ENCODE peak calls at places on chromosomes 1 and 21, in seven cellular contexts. T is HCT116, O is A549, G is IMR-90, Z is H1, W is HepG2, N is K562. D is an unnamed sample.

GRCh38 chr21:38380391-38381137 is 117.7 kb downstream of the ERG start:
- DNase-seq in T (no peak), O (peak), G (peak), Z (no peak), W (no peak), N (no peak), D (no peak)

GRCh38 chr1:206706298-206706791 is 21.6 kb downstream of the MAPKAPK2 start:
- DNase-seq in T (no peak), O (no peak), G (peak), Z (no peak), W (no peak), N (no peak), D (no peak)

GRCh38 chr1:20640183-20640597 is 6.9 kb downstream of the PINK1 start:
- DNase-seq in T (peak), O (peak), G (peak), Z (no peak), W (peak), N (peak), D (peak)

GRCh38 chr1:152442765-152443164 is 28.7 kb upstream of the CRNN start:
- DNase-seq in T (no peak), O (no peak), G (no peak), Z (no peak), W (no peak), N (no peak), D (no peak)

GRCh38 chr1:233635765-233636502 is 22.0 kb downstream of the KCNK1 start:
- DNase-seq in T (peak), O (no peak), G (peak), Z (no peak), W (no peak), N (peak), D (no peak)

GRCh38 chr1:206503591-206504362 is 3.6 kb upstream of the RASSF5 start:
- DNase-seq in T (peak), O (no peak), G (peak), Z (no peak), W (peak), N (peak), D (peak)

GRCh38 chr1:219555802-219556201 is 57.1 kb downstream of the ZC3H11B start:
- DNase-seq in T (no peak), O (peak), G (peak), Z (no peak), W (no peak), N (no peak), D (no peak)

GRCh38 chr1:232183266-232183800 is 446.6 kb downstream of the SIPA1L2 start:
- DNase-seq in T (no peak), O (no peak), G (no peak), Z (no peak), W (no peak), N (no peak), D (no peak)

GRCh38 chr1:23403038-23403336 is 21.6 kb downstream of the TCEA3 start:
- DNase-seq in T (peak), O (peak), G (peak), Z (no peak), W (no peak), N (peak), D (no peak)

GRCh38 chr1:74799119-74799518 is 66.2 kb downstream of the TYW3 start:
- DNase-seq in T (no peak), O (no peak), G (no peak), Z (no peak), W (no peak), N (no peak), D (no peak)

GRCh38 chr1:178912597-178912996 is 41.7 kb upstream of the ANGPTL1 start:
- DNase-seq in T (no peak), O (no peak), G (peak), Z (no peak), W (no peak), N (no peak), D (no peak)

GRCh38 chr1:178918955-178919354 is 48.1 kb upstream of the ANGPTL1 start:
- DNase-seq in T (no peak), O (no peak), G (no peak), Z (no peak), W (peak), N (no peak), D (no peak)

GRCh38 chr1:178919581-178919980 is 48.7 kb upstream of the ANGPTL1 start:
- DNase-seq in T (no peak), O (no peak), G (no peak), Z (no peak), W (peak), N (no peak), D (no peak)

GRCh38 chr1:178918328-178918727 is 47.5 kb upstream of the ANGPTL1 start:
- DNase-seq in T (no peak), O (no peak), G (no peak), Z (no peak), W (no peak), N (no peak), D (no peak)

DNA sequence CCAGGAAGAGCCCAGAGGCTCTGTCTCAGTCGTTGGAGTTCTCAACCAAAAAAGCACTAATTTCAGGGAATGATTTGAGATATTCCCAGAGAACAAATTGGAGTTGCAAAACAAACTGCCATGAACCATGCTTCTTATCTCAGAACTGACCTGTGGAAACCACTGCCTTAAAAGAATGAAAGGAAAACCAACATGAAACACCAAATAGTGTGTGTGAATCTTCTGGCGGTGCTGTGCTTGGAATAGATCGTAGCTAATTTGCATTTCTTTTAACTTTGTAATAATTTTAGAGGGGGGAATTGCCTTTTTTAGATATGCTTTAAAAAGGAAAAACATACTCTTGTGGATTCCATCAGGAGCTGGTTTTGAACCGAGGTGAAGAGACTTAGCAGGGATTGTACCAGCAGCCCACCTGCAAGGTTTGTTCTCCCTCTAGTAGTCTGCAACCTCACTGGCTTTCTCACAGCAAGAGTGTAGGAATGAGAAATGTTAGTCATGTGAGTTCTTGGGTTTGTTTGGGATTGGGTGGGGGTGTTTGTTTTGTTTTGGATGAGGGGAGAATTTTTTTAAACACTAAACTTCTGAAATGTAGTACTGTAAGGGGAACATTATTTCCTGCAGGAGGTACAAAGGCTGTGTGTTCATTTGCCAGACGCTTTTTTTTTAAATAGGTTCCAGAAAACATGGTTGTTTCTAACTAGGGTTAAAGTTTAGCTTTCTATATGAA is 45.7 kb upstream of the ANGPTL1 start:
- DNase-seq in T (no peak), O (no peak), G (no peak), Z (no peak), W (peak), N (no peak), D (no peak)
- TF ChIP-seq POLR2A in T (no peak), O (no peak), G (no peak), Z (no peak), W (peak), N (no peak), D (no peak)

GRCh38 chr21:19853709-19854575 is 1144.3 kb upstream of the NCAM2 start:
- DNase-seq in T (no peak), O (no peak), G (no peak), Z (peak), W (no peak), N (peak), D (no peak)

GRCh38 chr21:19855522-19855921 is 1142.7 kb upstream of the NCAM2 start:
- DNase-seq in T (no peak), O (no peak), G (no peak), Z (no peak), W (no peak), N (no peak), D (no peak)

GRCh38 chr21:19850157-19850556 is 1148.1 kb upstream of the NCAM2 start:
- DNase-seq in T (no peak), O (no peak), G (no peak), Z (no peak), W (no peak), N (peak), D (no peak)

GRCh38 chr21:19853061-19853460 is 1145.1 kb upstream of the NCAM2 start:
- DNase-seq in T (no peak), O (no peak), G (no peak), Z (no peak), W (no peak), N (no peak), D (no peak)
- TF ChIP-seq RAD21 in T (no peak), O (no peak), G (no peak), Z (no peak), W (no peak), N (no peak), D (no peak)

GRCh38 chr21:39388038-39388810 is 39.3 kb upstream of the HMGN1 start:
- DNase-seq in T (peak), O (peak), G (peak), Z (peak), W (peak), N (peak), D (no peak)
- TF ChIP-seq POLR2A in T (no peak), O (no peak), G (no peak), Z (no peak), W (no peak), N (peak), D (peak)

GRCh38 chr1:3819626-3820245 is 23.4 kb upstream of the LRRC47 start:
- DNase-seq in T (no peak), O (no peak), G (no peak), Z (no peak), W (no peak), N (no peak), D (no peak)
- TF ChIP-seq RAD21 in T (no peak), O (no peak), G (no peak), Z (no peak), W (no peak), N (no peak), D (no peak)

GRCh38 chr1:107061886-107062285 is 5.4 kb downstream of the PRMT6 start:
- DNase-seq in T (no peak), O (no peak), G (no peak), Z (no peak), W (no peak), N (no peak), D (no peak)

GRCh38 chr1:107057197-107058133 is 991 bp downstream of the PRMT6 start:
- DNase-seq in T (no peak), O (no peak), G (peak), Z (peak), W (peak), N (peak), D (no peak)

GRCh38 chr1:107058245-107059032 is 2.0 kb downstream of the PRMT6 start:
- DNase-seq in T (no peak), O (no peak), G (no peak), Z (no peak), W (no peak), N (no peak), D (no peak)

GRCh38 chr1:107051266-107051665 is 5.2 kb upstream of the PRMT6 start:
- DNase-seq in T (no peak), O (no peak), G (no peak), Z (no peak), W (no peak), N (no peak), D (no peak)

DNA sequence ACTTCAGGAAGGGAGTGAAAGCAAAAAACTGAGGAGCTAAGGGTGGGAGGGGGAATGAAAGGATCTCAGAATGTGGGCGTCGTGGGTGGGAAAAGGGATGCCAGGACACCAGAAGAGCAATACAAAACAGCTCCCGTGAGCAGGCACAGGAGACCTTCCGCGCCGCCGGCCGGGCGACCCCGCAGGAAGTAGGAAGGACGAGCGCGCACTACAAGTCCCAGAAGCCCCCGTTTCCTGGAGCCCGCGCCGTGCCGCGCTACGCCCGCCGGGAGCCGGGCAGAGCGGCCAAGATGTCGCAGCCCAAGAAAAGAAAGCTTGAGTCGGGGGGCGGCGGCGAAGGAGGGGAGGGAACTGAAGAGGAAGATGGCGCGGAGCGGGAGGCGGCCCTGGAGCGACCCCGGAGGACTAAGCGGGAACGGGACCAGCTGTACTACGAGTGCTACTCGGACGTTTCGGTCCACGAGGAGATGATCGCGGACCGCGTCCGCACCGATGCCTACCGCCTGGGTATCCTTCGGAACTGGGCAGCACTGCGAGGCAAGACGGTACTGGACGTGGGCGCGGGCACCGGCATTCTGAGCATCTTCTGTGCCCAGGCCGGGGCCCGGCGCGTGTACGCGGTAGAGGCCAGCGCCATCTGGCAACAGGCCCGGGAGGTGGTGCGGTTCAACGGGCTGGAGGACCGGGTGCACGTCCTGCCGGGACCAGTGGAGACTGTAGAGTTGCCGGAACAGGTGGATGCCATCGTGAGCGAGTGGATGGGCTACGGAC is at the start of gene PRMT6:
- DNase-seq in T (peak), O (no peak), G (peak), Z (peak), W (peak), N (peak), D (peak)
- TF ChIP-seq POLR2A in T (no peak), O (no peak), G (no peak), Z (peak), W (peak), N (peak), D (peak)

GRCh38 chr1:209246660-209247059 is 336.9 kb upstream of the CAMK1G start:
- DNase-seq in T (no peak), O (peak), G (peak), Z (no peak), W (no peak), N (no peak), D (no peak)
- TF ChIP-seq RAD21 in T (no peak), O (no peak), G (no peak), Z (no peak), W (no peak), N (no peak), D (no peak)

GRCh38 chr1:42682739-42683529 is 716 bp downstream of the YBX1 start:
- DNase-seq in T (peak), O (peak), G (peak), Z (no peak), W (peak), N (peak), D (no peak)
- TF ChIP-seq POLR2A in T (no peak), O (no peak), G (no peak), Z (peak), W (peak), N (peak), D (peak)

DNA sequence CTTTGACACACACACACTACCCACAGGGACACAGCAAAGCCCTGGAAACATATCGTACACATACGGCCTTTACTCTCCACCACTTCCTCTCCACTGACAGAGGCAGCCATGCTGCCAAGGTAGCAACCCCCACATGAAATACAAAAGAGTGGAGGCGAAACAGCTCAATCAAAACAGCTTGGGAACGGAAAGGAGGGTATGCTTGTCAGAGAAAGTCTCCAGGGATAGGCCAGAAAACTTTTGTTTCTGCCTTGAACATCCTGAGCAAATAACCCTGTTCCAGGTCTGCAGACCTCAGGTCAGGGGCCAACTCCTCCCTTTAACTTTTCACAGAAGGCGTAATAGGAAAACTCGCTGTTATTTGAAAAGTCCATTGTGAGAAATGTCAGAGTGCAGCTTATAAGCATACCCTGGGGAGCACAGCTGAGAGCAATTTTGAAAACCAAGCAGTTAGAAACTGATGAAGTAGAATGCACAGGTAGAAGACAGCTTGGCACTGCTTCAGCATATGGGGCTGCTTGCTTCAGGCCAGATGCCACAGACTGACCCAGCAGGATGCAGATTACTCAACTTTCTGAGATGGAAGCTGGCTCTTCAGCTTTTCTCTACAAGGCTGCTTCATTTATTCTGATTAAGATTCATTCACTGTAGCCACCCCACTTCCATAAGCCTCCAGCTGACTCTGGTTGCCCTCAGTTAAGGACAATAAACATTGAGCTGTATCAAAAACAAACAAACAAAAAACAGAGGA is 18.0 kb downstream of the KIAA0319L start:
- DNase-seq in T (no peak), O (no peak), G (no peak), Z (no peak), W (no peak), N (no peak), D (peak)
- TF ChIP-seq RAD21 in T (no peak), O (no peak), G (no peak), Z (no peak), W (no peak), N (no peak), D (no peak)

DNA sequence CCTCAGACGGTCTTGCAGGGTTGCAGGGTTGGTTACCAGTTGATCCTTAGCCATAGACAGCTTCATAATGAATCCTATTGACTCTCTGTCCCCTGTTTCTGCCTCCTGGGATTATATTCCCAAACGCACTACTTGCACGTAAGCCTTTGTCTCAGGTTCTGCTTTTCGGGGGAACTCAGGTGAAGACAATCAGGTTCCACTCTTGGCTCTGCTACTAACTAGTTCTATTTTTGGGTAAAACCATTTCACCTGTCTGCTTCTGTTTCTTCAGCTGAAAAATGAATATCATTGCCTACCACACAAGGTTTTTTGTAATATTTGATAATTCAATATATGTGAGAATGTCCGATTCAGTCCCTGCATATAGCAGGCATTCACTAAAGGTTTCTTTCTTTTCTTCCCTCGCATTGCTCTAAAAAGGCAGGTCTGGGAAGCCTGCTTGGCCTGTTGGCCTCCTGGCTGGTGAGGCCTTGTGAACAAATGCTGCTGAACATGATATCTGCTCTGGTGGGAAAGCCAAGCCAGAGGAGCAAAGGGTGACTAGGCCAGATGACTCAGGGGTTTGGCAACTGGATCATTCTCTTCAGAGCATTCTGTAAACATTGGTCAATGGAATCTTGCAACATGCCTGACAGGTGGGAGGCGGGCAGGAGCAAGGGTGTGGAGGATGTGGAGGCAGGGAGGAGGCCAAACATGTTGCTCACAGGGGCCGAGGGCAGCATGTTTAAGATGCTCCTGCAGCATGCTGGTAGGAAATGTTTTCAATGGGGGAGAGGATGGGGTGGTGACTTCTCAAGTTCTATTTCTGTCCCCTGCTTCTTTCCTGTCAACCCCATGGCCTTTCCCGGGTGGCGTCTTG is 23.8 kb downstream of the IER5 start:
- DNase-seq in T (peak), O (peak), G (peak), Z (no peak), W (peak), N (peak), D (no peak)
- TF ChIP-seq POLR2A in T (no peak), O (no peak), G (peak), Z (no peak), W (no peak), N (no peak), D (no peak)

D was measured in GM12878.